ENCODE peak calls at places on chromosomes 4 and X, in four cellular contexts. N is brain microvascular endothelial cell, M is HAP-1, Y is Peyer's patch. T is an unnamed sample.

GRCh38 chrX:28701222-28701621 is 114.0 kb downstream of the IL1RAPL1 start:
- DNase-seq in N (no peak), M (no peak), Y (no peak), T (no peak)

GRCh38 chr4:173461170-173461569 is 62.3 kb upstream of the SCRG1 start:
- DNase-seq in N (no peak), M (no peak), Y (no peak), T (no peak)

GRCh38 chr4:78325244-78326187 is 226.1 kb upstream of the ANXA3 start:
- DNase-seq in N (no peak), M (no peak), Y (no peak), T (no peak)

GRCh38 chr4:47642985-47643745 is 158.1 kb downstream of the ATP10D start:
- DNase-seq in N (peak; percentile 42), M (no peak), Y (no peak), T (no peak)

GRCh38 chr4:23717528-23718248 is 172.2 kb downstream of the PPARGC1A start:
- DNase-seq in N (peak; percentile 15), M (peak; percentile 24), Y (no peak), T (no peak)

GRCh38 chrX:117854806-117855205 is 261.8 kb downstream of the KLHL13 start:
- DNase-seq in N (no peak), M (no peak), Y (no peak), T (no peak)

GRCh38 chr4:112836895-112837294 is 200.0 kb downstream of the LARP7 start:
- DNase-seq in N (no peak), M (no peak), Y (no peak), T (no peak)

GRCh38 chr4:98318521-98318920 is 57.3 kb downstream of the RAP1GDS1 start:
- DNase-seq in N (no peak), M (no peak), Y (no peak), T (no peak)

GRCh38 chr4:86220137-86220536 is 139.7 kb downstream of the MAPK10 start:
- DNase-seq in N (no peak), M (no peak), Y (no peak), T (no peak)

GRCh38 chr4:29861307-29861706 is 858.9 kb upstream of the PCDH7 start:
- DNase-seq in N (no peak), M (no peak), Y (no peak), T (no peak)

GRCh38 chr4:187103351-187103750 is 379.7 kb upstream of the FAT1 start:
- DNase-seq in N (no peak), M (no peak), Y (no peak), T (no peak)

GRCh38 chr4:100366213-100366612 is 151.6 kb downstream of the EMCN start:
- DNase-seq in N (no peak), M (no peak), Y (no peak), T (peak; percentile 35)

GRCh38 chr4:6221296-6221850 is 21.0 kb upstream of the JAKMIP1 start:
- DNase-seq in N (no peak), M (no peak), Y (no peak), T (no peak)

GRCh38 chr4:25862411-25863346 is at the start of gene SEL1L3:
- DNase-seq in N (no peak), M (peak; percentile 52), Y (peak; percentile 89), T (no peak)

GRCh38 chr4:120466429-120466828 is 399.8 kb upstream of the MAD2L1 start:
- DNase-seq in N (no peak), M (no peak), Y (no peak), T (peak; percentile 49)

GRCh38 chrX:124263743-124264142 is 68.7 kb upstream of the TEX13D start:
- DNase-seq in N (no peak), M (no peak), Y (no peak), T (no peak)

GRCh38 chrX:3250946-3251345 is 95.5 kb downstream of the MXRA5 start:
- DNase-seq in N (peak; percentile 6), M (no peak), Y (no peak), T (no peak)

GRCh38 chr4:99437686-99438577 is 2.8 kb upstream of the ADH7 start:
- DNase-seq in N (no peak), M (no peak), Y (no peak), T (no peak)

GRCh38 chr4:128835498-128836222 is 26.2 kb downstream of the JADE1 start:
- DNase-seq in N (no peak), M (no peak), Y (no peak), T (no peak)

GRCh38 chr4:10101559-10102192 is 14.9 kb downstream of the WDR1 start:
- DNase-seq in N (no peak), M (no peak), Y (no peak), T (no peak)

GRCh38 chrX:17007134-17007768 is 60.8 kb downstream of the REPS2 start:
- DNase-seq in N (no peak), M (peak; percentile 19), Y (no peak), T (no peak)

GRCh38 chr4:6953751-6954380 is 44.2 kb downstream of the TBC1D14 start:
- DNase-seq in N (peak; percentile 76), M (no peak), Y (peak; percentile 91), T (no peak)

GRCh38 chr4:8571702-8572685 is 8.2 kb upstream of the GPR78 start:
- DNase-seq in N (no peak), M (no peak), Y (peak; percentile 24), T (no peak)

GRCh38 chr4:3308691-3309090 is 15.9 kb downstream of the RGS12 start:
- DNase-seq in N (no peak), M (no peak), Y (peak; percentile 49), T (no peak)

GRCh38 chr4:112633477-112634235 is 3.1 kb downstream of the ZGRF1 start:
- DNase-seq in N (no peak), M (peak; percentile 73), Y (no peak), T (no peak)

GRCh38 chr4:88761861-88762523 is 64.4 kb upstream of the NAP1L5 start:
- DNase-seq in N (no peak), M (no peak), Y (no peak), T (no peak)

GRCh38 chr4:73609688-73610087 is 10.5 kb downstream of the RASSF6 start:
- DNase-seq in N (peak; percentile 11), M (no peak), Y (no peak), T (no peak)

GRCh38 chrX:131944936-131945902 is 77.9 kb upstream of the STK26 start:
- DNase-seq in N (no peak), M (no peak), Y (no peak), T (no peak)

GRCh38 chrX:123085311-123085940 is 98.7 kb upstream of the GRIA3 start:
- DNase-seq in N (peak; percentile 37), M (no peak), Y (no peak), T (peak; percentile 39)

GRCh38 chr4:140834866-140835495 is 78.8 kb upstream of the TBC1D9 start:
- DNase-seq in N (no peak), M (peak; percentile 79), Y (no peak), T (no peak)

GRCh38 chr4:1050486-1051213 is 39.2 kb downstream of the FGFRL1 start:
- DNase-seq in N (no peak), M (no peak), Y (peak; percentile 54), T (no peak)

GRCh38 chr4:1047106-1047975 is 35.9 kb downstream of the FGFRL1 start:
- DNase-seq in N (no peak), M (no peak), Y (peak; percentile 63), T (no peak)

GRCh38 chr4:1048781-1049590 is 37.6 kb downstream of the FGFRL1 start:
- DNase-seq in N (no peak), M (no peak), Y (peak; percentile 37), T (no peak)

GRCh38 chr4:1049591-1049905 is 38.1 kb downstream of the FGFRL1 start:
- DNase-seq in N (no peak), M (no peak), Y (peak; percentile 38), T (no peak)

DNA sequence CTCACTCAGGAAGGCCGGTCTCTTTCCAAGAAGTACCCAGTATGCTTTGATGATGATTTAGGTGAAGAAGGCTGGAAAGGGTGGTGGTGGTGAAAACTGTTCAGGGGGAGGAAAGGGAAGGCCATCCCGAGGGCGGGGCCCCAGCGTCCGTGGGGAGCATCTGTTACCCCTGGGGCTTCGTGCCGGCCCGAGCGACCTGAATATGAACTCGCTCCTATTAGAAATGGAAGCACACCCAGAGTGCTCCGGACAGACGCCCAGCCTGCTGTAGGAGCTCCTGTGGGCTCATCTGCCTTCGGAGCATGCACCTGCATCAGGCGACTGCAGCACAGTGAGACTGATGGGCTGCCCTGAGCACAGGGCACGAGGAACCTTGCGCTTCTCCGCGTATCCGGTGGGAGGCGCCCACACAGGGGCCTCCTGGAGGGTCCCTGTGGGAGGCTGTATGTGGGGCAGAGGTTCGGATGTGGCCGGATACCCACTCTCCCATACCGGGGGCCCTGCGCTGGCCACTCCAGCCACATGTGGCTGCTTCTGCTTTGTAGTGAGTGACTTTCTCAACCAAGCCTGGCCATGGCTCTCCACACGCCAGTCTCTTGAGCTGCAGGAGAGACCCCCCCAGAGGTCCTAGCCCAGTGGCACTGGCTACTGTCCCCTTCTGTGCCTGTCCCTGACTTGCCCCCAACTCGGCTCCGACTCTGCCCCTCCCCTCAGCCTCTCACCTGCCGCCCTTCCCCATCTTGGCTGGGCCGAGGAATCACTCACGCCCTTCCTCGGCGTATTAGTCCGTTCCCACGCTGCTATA is 36.8 kb downstream of the FGFRL1 start:
- DNase-seq in N (no peak), M (no peak), Y (peak; percentile 48), T (no peak)
- H3K4me3 ChIP-seq in N (no peak overlapping the region), M (no peak overlapping the region), Y (peak overlapping the region; percentile 44), T (no peak overlapping the region)

GRCh38 chrX:71111851-71112468 is 583 bp upstream of the IL2RG start:
- DNase-seq in N (no peak), M (no peak), Y (no peak), T (no peak)
- H3K4me3 ChIP-seq in N (no peak overlapping the region), M (no peak overlapping the region), Y (peak overlapping the region; percentile 30), T (no peak overlapping the region)

GRCh38 chr4:165331316-165331715 is 3.8 kb downstream of the MSMO1 start:
- DNase-seq in N (no peak), M (peak; percentile 53), Y (no peak), T (no peak)
- H3K4me3 ChIP-seq in N (peak overlapping the region; percentile 97), M (peak overlapping the region; percentile 4), Y (no peak overlapping the region), T (peak overlapping the region; percentile 50)

GRCh38 chr4:179164642-179165338 is 1722.6 kb upstream of the AGA start:
- DNase-seq in N (no peak), M (no peak), Y (no peak), T (no peak)

GRCh38 chr4:179163147-179163546 is 1720.9 kb upstream of the AGA start:
- DNase-seq in N (no peak), M (peak; percentile 52), Y (no peak), T (no peak)

GRCh38 chr4:179165862-179166261 is 1723.6 kb upstream of the AGA start:
- DNase-seq in N (no peak), M (no peak), Y (no peak), T (no peak)

DNA sequence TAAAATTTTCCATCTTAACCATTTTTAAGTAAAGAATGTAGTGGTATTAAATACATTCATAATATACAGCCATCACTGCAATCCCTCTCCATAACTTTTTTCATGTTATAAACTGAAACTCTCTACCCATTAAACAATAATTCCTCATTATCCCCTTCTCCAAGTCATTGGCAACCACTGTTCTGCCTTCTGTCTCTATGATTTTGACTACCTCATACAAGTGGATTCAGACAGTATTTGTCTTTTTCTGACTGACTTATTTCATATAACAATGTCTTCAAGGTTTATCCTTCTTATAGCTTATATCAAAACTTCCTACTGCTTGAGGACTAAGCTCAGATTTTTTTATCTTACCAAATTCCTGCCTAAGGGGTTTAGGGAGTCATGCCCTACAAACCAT is 1723.1 kb upstream of the AGA start:
- DNase-seq in N (no peak), M (no peak), Y (no peak), T (no peak)
- H3K4me3 ChIP-seq in N (no peak overlapping the region), M (no peak overlapping the region), Y (no peak overlapping the region), T (no peak overlapping the region)

GRCh38 chr4:82431831-82432230 is 1.4 kb downstream of the ENOPH1 start:
- DNase-seq in N (no peak), M (no peak), Y (no peak), T (no peak)
- H3K4me3 ChIP-seq in N (no peak overlapping the region), M (peak overlapping the region; percentile 90), Y (no peak overlapping the region), T (peak overlapping the region; percentile 94)